ENCODE peak calls at places on chromosomes 12 and 14, in four cellular contexts. N, S, Q and M are unnamed samples. For H3K9me2, the result is how much of the 10 kb centered on the place peaks cover.

GRCh38 chr14:101227611-101228594 is 324.4 kb upstream of the RTL1 start:
- DNase-seq in N (no peak), S (no peak), Q (no peak), M (no peak)

GRCh38 chr14:75542585-75543091 is 20.4 kb downstream of the BATF start:
- DNase-seq in N (no peak), S (peak), Q (peak), M (no peak)

GRCh38 chr12:113862570-113863454 is 103.3 kb downstream of the RBM19 start:
- DNase-seq in N (no peak), S (no peak), Q (peak), M (no peak)

GRCh38 chr12:3171195-3171591 is 94.0 kb downstream of the TSPAN9 start:
- DNase-seq in N (no peak), S (no peak), Q (no peak), M (no peak)

GRCh38 chr12:9041321-9041720 is 52.0 kb downstream of the KLRG1 start:
- DNase-seq in N (no peak), S (no peak), Q (peak), M (peak)

GRCh38 chr14:46571970-46572369 is 79.6 kb downstream of the RPL10L start:
- DNase-seq in N (no peak), S (peak), Q (peak), M (peak)

GRCh38 chr14:23571701-23572523 is 4.3 kb upstream of the AP1G2 start:
- DNase-seq in N (no peak), S (no peak), Q (no peak), M (no peak)

GRCh38 chr12:11847539-11847938 is 198.1 kb downstream of the ETV6 start:
- DNase-seq in N (no peak), S (no peak), Q (no peak), M (no peak)

GRCh38 chr14:79051009-79051710 is 881.0 kb downstream of the NRXN3 start:
- DNase-seq in N (no peak), S (no peak), Q (no peak), M (no peak)

GRCh38 chr14:44657688-44658388 is 150.8 kb upstream of the FSCB start:
- DNase-seq in N (no peak), S (no peak), Q (no peak), M (peak)

GRCh38 chr12:59056931-59057330 is 136.6 kb upstream of the LRIG3 start:
- DNase-seq in N (no peak), S (no peak), Q (peak), M (no peak)

DNA sequence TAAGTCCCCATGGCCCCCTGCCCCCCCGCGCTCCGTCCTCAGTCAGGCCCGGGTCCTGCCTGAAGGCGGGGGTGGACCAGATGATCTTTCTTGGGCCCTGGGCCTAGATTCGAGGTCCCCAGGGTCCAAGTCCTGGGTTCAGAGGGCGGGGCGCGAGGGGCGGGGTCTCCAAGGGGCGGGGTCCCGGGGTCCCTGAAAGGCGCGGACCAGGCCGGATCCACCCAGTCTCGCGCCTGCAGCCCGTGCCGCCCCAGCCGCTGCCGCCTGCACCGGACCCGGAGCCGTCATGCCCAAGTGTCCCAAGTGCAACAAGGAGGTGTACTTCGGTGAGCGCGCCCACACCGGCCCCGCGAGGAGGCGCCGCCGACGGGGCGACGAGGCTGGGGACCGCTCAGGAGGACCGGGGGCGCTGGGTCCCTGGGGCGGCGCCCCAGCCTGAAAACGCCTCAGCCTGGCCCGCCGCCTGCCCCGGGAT is 325 bp downstream of the CRIP1 start:
- DNase-seq in N (no peak), S (no peak), Q (no peak), M (no peak)
- TF ChIP-seq EZH2 in N (no peak), S (no peak), Q (peak), M (no peak)

GRCh38 chr14:98458702-98459101 is 813.3 kb downstream of the BCL11B start:
- DNase-seq in N (no peak), S (no peak), Q (no peak), M (no peak)
- H3K9me2 ChIP-seq in N (under half), S (under half), Q (under half), M (under half)

GRCh38 chr12:64392221-64392620 is 1.7 kb upstream of the C12orf56 start:
- DNase-seq in N (no peak), S (no peak), Q (peak), M (peak)

GRCh38 chr12:64389154-64389553 is 1.4 kb downstream of the C12orf56 start:
- DNase-seq in N (no peak), S (no peak), Q (no peak), M (no peak)

GRCh38 chr12:64385468-64385867 is 5.1 kb downstream of the C12orf56 start:
- DNase-seq in N (peak), S (peak), Q (peak), M (peak)

GRCh38 chr12:64387201-64387816 is 3.2 kb downstream of the C12orf56 start:
- DNase-seq in N (no peak), S (peak), Q (no peak), M (peak)

DNA sequence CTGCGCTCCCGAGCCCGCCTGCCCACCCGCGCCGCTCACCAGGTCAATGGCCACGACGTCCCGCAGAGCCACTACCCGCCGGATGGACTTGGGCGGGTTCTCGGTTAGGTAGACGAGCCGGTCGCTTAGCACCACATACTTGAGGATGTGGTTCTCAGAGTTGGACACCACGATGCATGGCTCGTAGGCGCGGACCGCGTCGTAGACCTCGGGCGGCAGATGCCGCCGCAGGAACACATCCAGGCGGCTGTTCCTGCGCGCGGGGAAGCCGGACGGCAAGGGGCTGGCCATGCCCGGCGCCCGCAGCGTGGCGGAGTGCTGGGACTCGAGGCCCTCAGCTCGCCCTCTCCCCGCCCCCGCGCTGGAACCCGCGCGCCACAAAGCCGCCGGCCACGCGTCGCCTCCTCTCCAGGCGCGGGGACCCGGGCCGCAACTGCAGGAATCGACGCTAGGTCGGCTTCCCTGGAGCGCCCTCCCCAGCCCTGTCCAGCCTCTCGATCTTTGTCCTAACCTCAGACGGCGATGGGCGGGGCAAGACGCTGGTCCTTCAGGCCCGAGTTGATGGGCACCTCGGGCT is at the start of gene C12orf56:
- DNase-seq in N (no peak), S (no peak), Q (peak), M (no peak)
- TF ChIP-seq EZH2 in N (no peak), S (no peak), Q (no peak), M (no peak)

GRCh38 chr12:69936214-69936731 is 111.2 kb downstream of the MYRFL start:
- DNase-seq in N (no peak), S (peak), Q (no peak), M (peak)
- H3K9me2 ChIP-seq in N (under half), S (under half), Q (under half), M (under half)